ENCODE peak calls at places on chromosomes 3 and 15, in four cellular contexts. F, Z, Y and K are unnamed samples.

GRCh38 chr3:101847328-101847727 is 2.0 kb upstream of the NFKBIZ start:
- DNase-seq in Y (no peak), F (no peak), Z (no peak), K (no peak)

GRCh38 chr15:77112819-77113569 is 42.1 kb upstream of the TSPAN3 start:
- DNase-seq in F (peak), Y (no peak), Z (no peak), K (no peak)

GRCh38 chr3:47664519-47664918 is 85.9 kb upstream of the CSPG5 start:
- DNase-seq in Z (no peak), F (peak), Y (no peak), K (no peak)

GRCh38 chr3:27134165-27134796 is 234.9 kb downstream of the NEK10 start:
- DNase-seq in Z (peak), Y (peak), F (peak), K (peak)

GRCh38 chr3:176941674-176942073 is 255.6 kb downstream of the TBL1XR1 start:
- DNase-seq in Z (no peak), Y (no peak), F (no peak), K (peak)

GRCh38 chr3:139226731-139227130 is 117.1 kb upstream of the MRPS22 start:
- DNase-seq in Y (no peak), F (no peak), Z (no peak), K (no peak)

GRCh38 chr15:73564255-73564654 is 68.9 kb downstream of the NPTN start:
- DNase-seq in Y (no peak), Z (peak), F (no peak), K (peak)

GRCh38 chr3:132444333-132444732 is 27.0 kb downstream of the DNAJC13 start:
- DNase-seq in F (no peak), Y (no peak), Z (no peak), K (no peak)

GRCh38 chr3:146277953-146278631 is 27.2 kb upstream of the PLSCR4 start:
- DNase-seq in Z (peak), F (no peak), Y (no peak), K (peak)

GRCh38 chr3:129399895-129400357 is 28.5 kb downstream of the EFCAB12 start:
- DNase-seq in Z (no peak), Y (no peak), F (no peak), K (no peak)

GRCh38 chr3:69115731-69116130 is 6.7 kb downstream of the LMOD3 start:
- DNase-seq in Y (no peak), F (no peak), Z (no peak), K (no peak)

GRCh38 chr15:31366169-31366734 is 39.6 kb downstream of the KLF13 start:
- DNase-seq in F (peak), Z (no peak), Y (peak), K (no peak)

GRCh38 chr15:36590838-36591237 is 11.4 kb downstream of the CDIN1 start:
- DNase-seq in Z (no peak), Y (no peak), F (no peak), K (peak)

GRCh38 chr3:152505926-152506325 is 237.2 kb downstream of the MBNL1 start:
- DNase-seq in Y (no peak), Z (no peak), F (no peak), K (no peak)

GRCh38 chr3:100269410-100270217 is 8.8 kb downstream of the TBC1D23 start:
- DNase-seq in Y (no peak), Z (peak), F (no peak), K (peak)

GRCh38 chr3:141047168-141047567 is 4.0 kb upstream of the SPSB4 start:
- DNase-seq in F (no peak), Z (no peak), Y (no peak), K (no peak)

GRCh38 chr3:99878005-99878404 is 60.3 kb downstream of the CMSS1 start:
- DNase-seq in F (no peak), Y (no peak), Z (peak), K (peak)

GRCh38 chr15:60004019-60004845 is at the start of gene FOXB1:
- DNase-seq in Y (no peak), F (peak), Z (no peak), K (no peak)
- H3K4me3 ChIP-seq in Y (peak), F (peak), Z (peak), K (peak)

GRCh38 chr3:4830586-4830914 is 148.7 kb upstream of the BHLHE40 start:
- DNase-seq in Y (no peak), Z (no peak), F (no peak), K (no peak)
- H3K4me3 ChIP-seq in Y (no peak), Z (no peak), F (no peak), K (peak)

GRCh38 chr3:111539351-111540331 is 2.4 kb upstream of the CD96 start:
- DNase-seq in F (peak), Z (no peak), Y (peak), K (no peak)
- H3K4me3 ChIP-seq in F (no peak), Z (no peak), Y (no peak), K (no peak)

GRCh38 chr15:39285066-39285465 is 295.8 kb upstream of the THBS1 start:
- DNase-seq in Z (no peak), Y (no peak), F (no peak), K (no peak)

GRCh38 chr15:39285663-39286062 is 295.2 kb upstream of the THBS1 start:
- DNase-seq in Y (no peak), Z (no peak), F (no peak), K (no peak)

GRCh38 chr15:39286706-39287105 is 294.2 kb upstream of the THBS1 start:
- DNase-seq in Z (no peak), Y (no peak), F (no peak), K (no peak)

GRCh38 chr15:39291036-39291435 is 289.8 kb upstream of the THBS1 start:
- DNase-seq in Y (no peak), Z (no peak), F (no peak), K (no peak)

GRCh38 chr15:39287322-39288195 is 293.3 kb upstream of the THBS1 start:
- DNase-seq in F (no peak), Y (no peak), Z (peak), K (no peak)
- H3K4me3 ChIP-seq in F (no peak), Y (no peak), Z (no peak), K (no peak)